ENCODE peak calls at places on chromosomes 11 and 22, in five cellular contexts. One of them, this sample, is unnamed.

GRCh38 chr11:124865181-124865901 is at the start of gene ROBO3:
- DNase-seq in OCI-LY7: no peak
- DNase-seq in IMR-90: no peak
- DNase-seq in left ventricle myocardium inferior: no peak
- DNase-seq in cardiac muscle cell: no peak
- DNase-seq in this sample: no peak

GRCh38 chr22:30028731-30029130 is 51.5 kb upstream of the HORMAD2 start:
- DNase-seq in IMR-90: no peak
- DNase-seq in left ventricle myocardium inferior: no peak
- DNase-seq in OCI-LY7: no peak
- DNase-seq in cardiac muscle cell: no peak
- DNase-seq in this sample: no peak

GRCh38 chr11:116532066-116532465 is 240.7 kb downstream of the BUD13 start:
- DNase-seq in IMR-90: no peak
- DNase-seq in OCI-LY7: no peak
- DNase-seq in left ventricle myocardium inferior: no peak
- DNase-seq in cardiac muscle cell: no peak
- DNase-seq in this sample: peak

GRCh38 chr11:1508491-1508891 is 21.9 kb upstream of the MOB2 start:
- DNase-seq in cardiac muscle cell: no peak
- DNase-seq in IMR-90: no peak
- DNase-seq in OCI-LY7: no peak
- DNase-seq in left ventricle myocardium inferior: peak
- DNase-seq in this sample: no peak

GRCh38 chr11:59857444-59858434 is 8.5 kb downstream of the TCN1 start:
- DNase-seq in IMR-90: no peak
- DNase-seq in cardiac muscle cell: no peak
- DNase-seq in OCI-LY7: no peak
- DNase-seq in left ventricle myocardium inferior: no peak
- DNase-seq in this sample: no peak

GRCh38 chr11:121582296-121582695 is 129.5 kb upstream of the SORL1-AS1 start:
- DNase-seq in IMR-90: no peak
- DNase-seq in cardiac muscle cell: no peak
- DNase-seq in OCI-LY7: peak
- DNase-seq in left ventricle myocardium inferior: no peak
- DNase-seq in this sample: no peak

GRCh38 chr22:50105529-50106100 is 15.8 kb downstream of the MOV10L1 start:
- DNase-seq in OCI-LY7: peak
- DNase-seq in IMR-90: peak
- DNase-seq in left ventricle myocardium inferior: no peak
- DNase-seq in cardiac muscle cell: no peak
- DNase-seq in this sample: no peak

GRCh38 chr22:43835736-43836135 is 23.6 kb upstream of the EFCAB6 start:
- DNase-seq in cardiac muscle cell: no peak
- DNase-seq in left ventricle myocardium inferior: no peak
- DNase-seq in OCI-LY7: no peak
- DNase-seq in IMR-90: no peak
- DNase-seq in this sample: no peak

GRCh38 chr22:38759005-38759404 is 3.2 kb upstream of the SUN2 start:
- DNase-seq in left ventricle myocardium inferior: no peak
- DNase-seq in OCI-LY7: no peak
- DNase-seq in cardiac muscle cell: no peak
- DNase-seq in IMR-90: no peak
- DNase-seq in this sample: no peak

GRCh38 chr11:130115218-130115617 is 44.4 kb upstream of the ST14 start:
- DNase-seq in OCI-LY7: no peak
- DNase-seq in left ventricle myocardium inferior: no peak
- DNase-seq in cardiac muscle cell: no peak
- DNase-seq in IMR-90: peak
- DNase-seq in this sample: no peak

GRCh38 chr11:85525711-85526110 is 101.4 kb downstream of the DLG2 start:
- DNase-seq in left ventricle myocardium inferior: no peak
- DNase-seq in OCI-LY7: no peak
- DNase-seq in IMR-90: no peak
- DNase-seq in cardiac muscle cell: no peak
- DNase-seq in this sample: no peak
- H3K27ac ChIP-seq in left ventricle myocardium inferior: no peak
- H3K27ac ChIP-seq in OCI-LY7: no peak
- H3K27ac ChIP-seq in IMR-90: no peak
- H3K27ac ChIP-seq in cardiac muscle cell: no peak
- H3K27ac ChIP-seq in this sample: no peak

GRCh38 chr11:44404736-44405395 is 94.9 kb upstream of the ALX4 start:
- DNase-seq in left ventricle myocardium inferior: no peak
- DNase-seq in cardiac muscle cell: peak
- DNase-seq in OCI-LY7: no peak
- DNase-seq in IMR-90: no peak
- DNase-seq in this sample: no peak
- H3K4me3 ChIP-seq in left ventricle myocardium inferior: no peak
- H3K4me3 ChIP-seq in cardiac muscle cell: no peak
- H3K4me3 ChIP-seq in OCI-LY7: no peak
- H3K4me3 ChIP-seq in IMR-90: no peak
- H3K4me3 ChIP-seq in this sample: no peak

GRCh38 chr22:46099740-46100139 is 50.6 kb upstream of the PPARA start:
- DNase-seq in OCI-LY7: no peak
- DNase-seq in left ventricle myocardium inferior: no peak
- DNase-seq in cardiac muscle cell: no peak
- DNase-seq in IMR-90: no peak
- DNase-seq in this sample: no peak
- H3K27ac ChIP-seq in OCI-LY7: no peak
- H3K27ac ChIP-seq in left ventricle myocardium inferior: peak
- H3K27ac ChIP-seq in cardiac muscle cell: no peak
- H3K27ac ChIP-seq in IMR-90: no peak
- H3K27ac ChIP-seq in this sample: peak

DNA sequence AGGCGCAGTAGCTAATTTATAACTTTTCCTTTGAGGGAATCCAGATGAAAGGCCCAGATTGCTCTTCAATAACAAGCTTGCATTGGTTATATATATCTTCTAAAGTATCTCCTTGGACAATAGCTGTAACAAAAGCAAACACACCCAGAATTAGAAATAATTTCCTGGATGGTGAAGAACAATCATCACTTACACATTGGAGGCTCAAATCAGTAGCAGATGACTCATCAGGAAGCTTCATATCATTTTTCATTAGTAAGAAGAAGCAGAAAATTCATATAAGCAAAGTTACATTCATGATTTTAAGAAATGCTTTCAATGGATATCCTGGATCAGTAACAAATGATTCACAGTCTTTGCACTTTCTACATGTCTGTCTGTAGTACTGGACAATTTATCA is 173.6 kb upstream of the CCDC90B start:
- DNase-seq in OCI-LY7: no peak
- DNase-seq in cardiac muscle cell: no peak
- DNase-seq in IMR-90: no peak
- DNase-seq in left ventricle myocardium inferior: no peak
- DNase-seq in this sample: no peak
- H3K4me3 ChIP-seq in OCI-LY7: no peak
- H3K4me3 ChIP-seq in cardiac muscle cell: no peak
- H3K4me3 ChIP-seq in IMR-90: no peak
- H3K4me3 ChIP-seq in left ventricle myocardium inferior: no peak
- H3K4me3 ChIP-seq in this sample: no peak

DNA sequence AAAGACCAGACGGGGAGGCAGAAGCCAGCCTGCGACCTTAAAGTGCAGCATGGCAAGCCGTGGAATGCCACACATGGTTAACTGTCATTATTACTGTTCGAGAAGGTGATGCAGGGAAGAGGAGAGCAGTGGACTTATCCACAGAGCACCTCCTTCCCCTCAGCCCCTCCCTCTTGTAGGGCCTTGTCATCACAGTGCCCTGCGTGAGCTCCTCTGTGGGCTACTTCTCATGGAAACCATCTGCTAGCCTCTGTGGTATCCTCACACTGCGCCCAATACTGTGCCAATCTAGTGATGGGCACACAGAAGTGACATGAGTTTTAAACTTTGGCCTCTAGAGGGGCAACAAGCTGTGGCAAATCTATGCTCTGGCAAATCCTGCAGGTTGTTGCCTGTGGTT is 18.2 kb upstream of the CCDC134 start:
- DNase-seq in IMR-90: no peak
- DNase-seq in OCI-LY7: no peak
- DNase-seq in left ventricle myocardium inferior: no peak
- DNase-seq in cardiac muscle cell: no peak
- DNase-seq in this sample: no peak
- H3K27ac ChIP-seq in IMR-90: no peak
- H3K27ac ChIP-seq in OCI-LY7: no peak
- H3K27ac ChIP-seq in left ventricle myocardium inferior: no peak
- H3K27ac ChIP-seq in cardiac muscle cell: no peak
- H3K27ac ChIP-seq in this sample: peak

DNA sequence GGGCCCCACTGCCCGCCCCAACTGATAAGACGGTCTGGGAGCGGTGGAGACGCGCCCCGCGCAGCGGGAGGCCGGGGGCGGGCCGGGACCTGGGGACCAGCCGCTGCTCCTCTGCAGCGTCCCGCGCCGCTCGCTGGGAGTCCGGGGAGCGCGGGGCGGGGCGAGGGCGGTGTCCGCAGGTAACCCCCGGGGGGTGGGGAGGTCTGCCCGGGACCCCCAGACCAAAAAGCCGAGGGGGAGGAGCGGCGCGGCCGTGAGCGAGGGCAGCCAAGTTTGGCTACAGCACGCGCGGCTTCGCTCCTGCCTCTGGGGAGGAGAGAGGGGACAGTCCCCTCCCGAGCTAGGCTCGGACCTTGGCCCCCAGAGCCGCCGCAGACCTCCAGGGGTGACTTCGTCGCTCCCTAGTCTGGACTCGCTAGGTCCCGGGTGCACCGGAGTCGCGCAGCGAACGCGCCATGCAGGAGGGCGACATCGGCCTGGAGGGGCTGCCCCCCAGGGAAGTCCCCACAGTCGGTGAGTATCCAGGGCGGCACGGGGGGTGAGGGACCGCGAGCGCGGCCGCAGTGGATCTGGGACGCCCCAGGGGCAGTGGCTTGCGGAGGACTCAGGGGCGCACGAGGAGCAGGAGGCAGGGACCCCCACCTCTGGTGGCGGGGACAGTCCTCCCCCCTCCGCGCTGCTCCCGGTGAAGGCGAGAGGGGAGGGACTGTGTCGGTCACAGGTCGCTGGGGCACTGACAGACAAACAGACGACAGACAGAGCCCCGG is 92.3 kb upstream of the ANO1 start:
- DNase-seq in IMR-90: no peak
- DNase-seq in OCI-LY7: no peak
- DNase-seq in cardiac muscle cell: peak
- DNase-seq in left ventricle myocardium inferior: no peak
- DNase-seq in this sample: no peak
- H3K4me3 ChIP-seq in IMR-90: peak
- H3K4me3 ChIP-seq in OCI-LY7: no peak
- H3K4me3 ChIP-seq in cardiac muscle cell: peak
- H3K4me3 ChIP-seq in left ventricle myocardium inferior: peak
- H3K4me3 ChIP-seq in this sample: peak